ENCODE peak calls at places on chromosomes 6 and 20, in seven cellular contexts. U is heart right ventricle, R is fibroblast of lung, G is SJSA1, L is tibial artery, N is PC-9, F is brain microvascular endothelial cell. W is an unnamed sample. For H3K36me3, the result is how much of the 10 kb centered on the place peaks cover.

GRCh38 chr6:151292974-151293373 is 53.2 kb downstream of the AKAP12 start:
- DNase-seq in L (no peak), N (no peak), R (peak), U (no peak), F (no peak), G (no peak), W (no peak)

GRCh38 chr20:57577679-57578475 is 17.0 kb downstream of the PCK1 start:
- DNase-seq in R (no peak), N (no peak), U (no peak), L (no peak), F (no peak), G (no peak), W (no peak)

GRCh38 chr6:52376763-52377162 is 14.8 kb downstream of the PAQR8 start:
- DNase-seq in N (no peak), R (no peak), L (no peak), F (no peak), G (no peak), U (no peak), W (no peak)

GRCh38 chr6:54717849-54718455 is 128.6 kb upstream of the FAM83B start:
- DNase-seq in R (peak), U (peak), F (peak), L (peak), G (peak), N (peak), W (peak)

GRCh38 chr6:367891-368630 is 23.5 kb upstream of the IRF4 start:
- DNase-seq in L (no peak), G (no peak), F (no peak), U (no peak), N (peak), R (no peak), W (no peak)

GRCh38 chr20:35561268-35561667 is 19.4 kb downstream of the ERGIC3 start:
- DNase-seq in N (peak), L (no peak), R (peak), F (peak), U (no peak), G (peak), W (peak)

GRCh38 chr20:46207031-46207549 is 89.0 kb downstream of the CD40 start:
- DNase-seq in N (no peak), R (no peak), G (no peak), U (no peak), F (no peak), L (no peak), W (no peak)

GRCh38 chr6:20426177-20427082 is 24.8 kb downstream of the E2F3 start:
- DNase-seq in G (no peak), L (no peak), F (no peak), N (no peak), R (no peak), U (no peak), W (no peak)

GRCh38 chr6:149242883-149243282 is 74.6 kb upstream of the TAB2 start:
- DNase-seq in U (no peak), L (no peak), N (no peak), R (peak), F (peak), G (peak), W (no peak)

GRCh38 chr6:106510090-106510970 is 119.0 kb downstream of the RTN4IP1 start:
- DNase-seq in F (no peak), N (peak), G (peak), R (peak), U (peak), L (peak), W (peak)

GRCh38 chr6:136425793-136426192 is 124.4 kb downstream of the MAP7 start:
- DNase-seq in F (no peak), G (no peak), N (no peak), U (no peak), L (no peak), R (no peak), W (no peak)

GRCh38 chr20:50958733-50959542 is at the start of gene MOCS3:
- DNase-seq in L (peak), U (peak), G (peak), R (peak), F (peak), N (peak), W (peak)

GRCh38 chr6:12049165-12049564 is 37.1 kb downstream of the HIVEP1 start:
- DNase-seq in F (no peak), L (no peak), U (no peak), R (no peak), N (no peak), G (no peak), W (no peak)

GRCh38 chr20:1893721-1894470 is 1.3 kb upstream of the SIRPA start:
- DNase-seq in L (peak), G (no peak), U (peak), N (no peak), R (no peak), F (peak), W (no peak)

GRCh38 chr6:154583546-154584188 is 73.2 kb upstream of the CNKSR3 start:
- DNase-seq in R (no peak), F (no peak), N (no peak), L (no peak), G (no peak), U (no peak), W (no peak)

GRCh38 chr20:59525500-59526241 is 78.7 kb upstream of the PHACTR3 start:
- DNase-seq in F (peak), R (peak), U (peak), G (peak), L (no peak), N (no peak), W (no peak)

GRCh38 chr20:32110173-32110704 is 725 bp downstream of the TM9SF4 start:
- DNase-seq in U (no peak), L (no peak), G (peak), F (no peak), N (no peak), R (no peak), W (no peak)

GRCh38 chr20:63896136-63896890 is 1.4 kb downstream of the DNAJC5 start:
- DNase-seq in L (peak), N (peak), F (no peak), G (no peak), R (peak), U (peak), W (no peak)

GRCh38 chr6:160102956-160103824 is 18.4 kb upstream of the SLC22A1 start:
- DNase-seq in F (peak), U (no peak), N (no peak), G (no peak), L (no peak), R (peak), W (peak)

GRCh38 chr6:47145212-47145611 is 103.1 kb upstream of the ADGRF1 start:
- DNase-seq in U (no peak), G (no peak), N (no peak), L (no peak), F (no peak), R (no peak), W (no peak)

GRCh38 chr20:15179426-15180190 is 842.2 kb upstream of the FLRT3 start:
- DNase-seq in G (no peak), U (no peak), R (no peak), L (no peak), F (no peak), N (no peak), W (no peak)

GRCh38 chr6:137571854-137572253 is 77.7 kb upstream of the OLIG3 start:
- DNase-seq in F (peak), U (no peak), R (no peak), L (no peak), G (no peak), N (no peak), W (peak)

GRCh38 chr20:64045346-64046011 is 4.0 kb downstream of the SOX18 start:
- DNase-seq in U (peak), F (no peak), R (no peak), L (no peak), N (no peak), G (peak), W (no peak)

GRCh38 chr6:108581237-108581931 is 20.7 kb downstream of the FOXO3 start:
- DNase-seq in R (peak), L (peak), G (peak), N (peak), U (no peak), F (no peak), W (no peak)

GRCh38 chr6:20367716-20368485 is 33.8 kb upstream of the E2F3 start:
- DNase-seq in G (no peak), R (no peak), F (no peak), N (no peak), U (no peak), L (no peak), W (peak)

GRCh38 chr6:163333038-163333437 is 81.5 kb upstream of the QKI start:
- DNase-seq in F (no peak), G (no peak), N (no peak), R (no peak), U (no peak), L (no peak), W (no peak)

GRCh38 chr6:47438481-47439347 is 38.9 kb upstream of the CD2AP start:
- DNase-seq in U (peak), G (no peak), N (no peak), F (no peak), R (no peak), L (peak), W (no peak)

GRCh38 chr6:128508588-128509296 is 11.7 kb downstream of the PTPRK start:
- DNase-seq in U (no peak), G (peak), N (peak), R (peak), F (peak), L (no peak), W (no peak)

GRCh38 chr6:45830441-45831139 is 185.1 kb downstream of the CLIC5 start:
- DNase-seq in L (no peak), F (no peak), G (peak), R (no peak), N (no peak), U (no peak), W (peak)

GRCh38 chr6:132527791-132528190 is 10.3 kb upstream of the TAAR9 start:
- DNase-seq in L (no peak), G (no peak), F (no peak), N (no peak), R (no peak), U (no peak), W (no peak)

GRCh38 chr6:166058064-166058739 is 109.4 kb downstream of the TBXT start:
- DNase-seq in R (no peak), N (no peak), F (peak), U (peak), G (no peak), L (no peak), W (no peak)

DNA sequence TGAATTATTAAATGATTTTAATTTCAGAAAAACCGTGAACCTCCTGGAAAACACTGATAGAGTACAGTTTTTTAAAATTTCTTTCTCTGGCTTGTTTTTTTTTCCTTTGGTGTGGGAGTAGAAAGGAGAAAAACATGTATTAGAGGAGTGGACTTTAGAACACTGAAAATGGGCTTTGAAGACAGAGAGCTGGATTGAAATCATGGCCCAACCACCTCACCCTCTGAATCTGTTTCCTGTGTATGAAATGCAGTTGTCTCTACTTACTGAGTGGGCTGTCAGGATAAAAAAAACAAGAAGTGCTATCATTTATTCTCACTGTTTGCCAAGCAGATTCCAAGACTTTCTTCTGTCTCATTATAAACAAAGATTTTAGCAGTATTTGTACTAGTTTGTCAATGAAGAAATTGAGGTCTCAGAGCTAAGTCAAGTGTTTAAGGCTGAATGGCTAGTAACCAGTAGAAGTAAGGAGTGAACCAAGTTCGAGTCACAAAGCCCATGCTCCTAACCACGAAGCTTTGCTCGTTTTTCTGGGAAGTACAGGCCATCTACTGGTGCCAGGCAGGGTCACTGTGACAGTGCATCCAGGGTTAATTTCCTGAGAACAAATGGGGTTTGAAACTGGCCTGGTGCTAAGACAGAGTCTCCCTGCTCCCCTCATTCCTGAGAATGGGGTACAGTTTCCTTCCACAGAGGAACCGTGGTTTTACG is 256.4 kb downstream of the TMEM242 start:
- DNase-seq in N (no peak), R (no peak), F (no peak), L (no peak), U (no peak), G (no peak), W (no peak)
- H3K4me3 ChIP-seq in N (no peak), R (no peak), F (no peak), L (no peak), U (no peak), G (no peak), W (no peak)

DNA sequence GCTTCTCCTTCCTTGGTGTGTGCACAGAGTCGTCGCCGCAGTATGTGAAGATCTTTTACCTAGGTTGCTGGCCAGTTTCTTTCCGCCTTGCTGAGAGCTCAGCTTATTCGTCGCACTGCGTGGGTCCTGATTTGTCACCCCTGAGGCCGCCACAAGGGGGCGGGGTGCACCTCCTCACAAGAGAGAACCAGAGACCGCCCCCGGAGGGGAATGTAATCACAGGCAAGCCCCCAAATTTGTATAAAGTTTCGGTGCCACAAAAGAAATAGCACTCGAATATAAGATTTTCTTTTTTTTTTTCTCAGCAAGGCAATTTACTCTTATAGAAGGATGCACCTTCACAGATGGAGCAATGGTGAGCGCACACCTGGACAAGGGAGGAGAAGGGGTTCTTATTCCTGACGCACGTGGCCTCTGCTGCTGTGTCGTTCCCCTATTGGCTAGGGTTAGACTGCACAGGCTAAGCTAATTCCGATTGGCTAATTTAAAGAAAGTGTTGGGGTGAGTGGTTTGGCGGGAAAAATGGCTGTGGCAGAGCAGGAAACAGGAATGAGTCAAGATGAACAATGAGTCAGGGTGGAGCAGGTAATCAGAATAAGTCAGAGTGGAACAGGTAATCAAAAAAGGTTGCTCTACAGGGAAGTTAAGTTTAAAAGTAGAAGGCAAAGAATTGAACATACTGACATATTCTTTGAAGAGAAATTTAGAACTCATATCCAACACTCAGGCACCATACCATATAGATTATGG is 19.5 kb downstream of the NCOA3 start:
- DNase-seq in F (no peak), U (no peak), N (no peak), L (no peak), R (no peak), G (no peak), W (no peak)
- H3K36me3 ChIP-seq in F (under half), U (under half), N (half or more), L (under half), R (under half), G (under half), W (under half)

DNA sequence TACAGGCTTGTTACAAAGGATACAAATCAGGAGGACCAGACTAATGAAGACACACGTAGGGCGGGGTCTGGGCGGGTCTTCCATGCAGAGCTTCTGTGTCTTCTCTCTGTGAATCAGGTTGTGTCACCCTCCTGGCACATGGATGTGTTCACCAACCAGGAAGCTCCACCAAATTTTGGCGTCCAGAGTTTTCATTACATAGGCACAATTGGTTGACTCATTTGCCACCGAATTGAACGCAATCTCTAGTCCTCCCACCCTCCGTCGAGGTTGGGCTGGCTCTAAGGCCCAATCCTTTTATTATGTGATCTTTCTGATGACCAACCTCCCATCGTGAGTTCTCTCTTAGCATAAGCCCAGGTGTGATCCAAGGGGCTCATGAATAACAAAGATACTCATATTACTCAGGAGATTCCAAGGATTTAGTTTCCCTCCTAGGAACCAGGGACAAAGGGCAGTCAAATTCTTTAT is 36.3 kb upstream of the DDR1 start:
- DNase-seq in L (no peak), U (no peak), R (no peak), F (no peak), N (no peak), G (no peak), W (no peak)
- H3K4me3 ChIP-seq in L (no peak), U (no peak), R (no peak), F (no peak), N (no peak), G (no peak), W (no peak)

DNA sequence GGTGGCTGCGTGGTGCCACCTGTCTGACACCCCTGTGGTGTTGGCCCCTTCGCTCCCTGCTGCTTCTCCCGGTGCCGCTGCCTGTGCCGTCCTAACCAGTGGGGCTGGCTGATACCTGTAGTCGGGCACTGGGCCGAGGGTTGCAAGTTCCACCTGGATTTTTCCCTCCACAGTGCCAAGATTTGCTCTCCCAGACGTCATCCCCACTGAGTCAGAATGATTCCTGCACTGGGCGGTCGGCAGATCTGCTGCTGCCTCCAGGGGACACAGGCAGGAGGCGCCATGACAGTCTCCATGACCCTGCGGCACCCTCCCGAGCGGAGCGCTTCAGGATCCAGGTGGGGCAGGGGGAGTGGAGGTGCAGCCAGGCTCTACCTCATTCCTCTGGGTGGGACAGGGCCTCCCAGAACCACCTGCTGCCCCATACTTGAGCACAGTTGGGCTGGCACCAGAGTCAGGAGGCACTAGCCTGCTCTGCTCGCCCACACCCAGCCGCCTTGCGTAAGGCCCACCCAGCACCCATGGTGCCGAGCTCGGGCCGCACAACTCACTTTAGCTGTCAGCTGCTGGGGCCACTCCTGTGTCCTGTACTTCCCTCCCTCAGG is 60.2 kb downstream of the TCP11 start:
- DNase-seq in U (no peak), R (no peak), N (no peak), L (peak), F (no peak), G (peak), W (no peak)
- H3K36me3 ChIP-seq in U (under half), R (under half), N (under half), L (half or more), F (under half), G (under half), W (under half)

GRCh38 chr6:16731503-16732018 is 29.7 kb downstream of the ATXN1 start:
- DNase-seq in N (no peak), U (no peak), L (no peak), G (no peak), F (no peak), R (no peak), W (peak)
- H3K4me3 ChIP-seq in N (no peak), U (no peak), L (no peak), G (no peak), F (no peak), R (no peak), W (peak)

W was measured in CD4-positive, CD25-positive, alpha-beta regulatory T cell.